ENCODE peak calls at places on chromosomes 16 and 17, in five cellular contexts. R, Y, S, P and A are unnamed samples.

GRCh38 chr17:55386931-55387330 is 34.7 kb downstream of the MMD start:
- DNase-seq in P (no peak), S (no peak), R (no peak), Y (no peak), A (no peak)

GRCh38 chr16:67459066-67459857 is 21.7 kb downstream of the ATP6V0D1 start:
- DNase-seq in P (no peak), Y (no peak), S (peak; percentile 33), R (no peak), A (no peak)

GRCh38 chr16:675884-676564 is 553 bp downstream of the RHBDL1 start:
- DNase-seq in P (no peak), S (no peak), R (no peak), Y (no peak), A (no peak)

GRCh38 chr17:74822329-74823175 is 37.1 kb downstream of the GRIN2C start:
- DNase-seq in P (no peak), Y (no peak), R (no peak), S (no peak), A (no peak)

GRCh38 chr17:38442548-38442947 is 14.3 kb downstream of the ARHGAP23 start:
- DNase-seq in R (no peak), P (no peak), Y (no peak), S (peak; percentile 55), A (no peak)

GRCh38 chr17:44599298-44600175 is 42.3 kb downstream of the FZD2 start:
- DNase-seq in P (no peak), Y (peak; percentile 70), R (no peak), S (peak; percentile 95), A (no peak)

GRCh38 chr17:57866319-57866718 is 16.5 kb upstream of the MRPS23 start:
- DNase-seq in S (no peak), P (no peak), Y (no peak), R (no peak), A (no peak)

GRCh38 chr16:86503830-86504229 is 6.5 kb upstream of the FOXF1 start:
- DNase-seq in R (no peak), S (no peak), P (no peak), Y (no peak), A (no peak)

GRCh38 chr16:46801428-46802049 is 29.4 kb downstream of the C16orf87 start:
- DNase-seq in P (no peak), R (no peak), Y (peak; percentile 39), S (peak; percentile 66), A (no peak)

GRCh38 chr17:55612691-55613141 is 101.5 kb upstream of the SMIM36 start:
- DNase-seq in S (peak; percentile 13), Y (no peak), R (no peak), P (no peak), A (no peak)

GRCh38 chr16:87464691-87465300 is 28.0 kb downstream of the ZCCHC14 start:
- DNase-seq in S (peak; percentile 98), P (no peak), Y (no peak), R (no peak), A (no peak)

GRCh38 chr16:31129568-31130335 is 5.8 kb downstream of the PRSS8 start:
- DNase-seq in P (no peak), R (no peak), Y (no peak), S (peak; percentile 33), A (no peak)

GRCh38 chr16:56195151-56195550 is 3.9 kb downstream of the GNAO1 start:
- DNase-seq in P (no peak), Y (no peak), S (no peak), R (no peak), A (no peak)

GRCh38 chr17:78300962-78301820 is 58.7 kb downstream of the SOCS3 start:
- DNase-seq in R (no peak), Y (no peak), S (peak; percentile 37), P (no peak), A (no peak)

GRCh38 chr17:79852748-79853147 is 13.5 kb upstream of the CBX4 start:
- DNase-seq in Y (no peak), P (no peak), R (peak; percentile 54), S (peak; percentile 57), A (no peak)

GRCh38 chr16:16150117-16150877 is 73.0 kb downstream of the ABCC6 start:
- DNase-seq in S (peak; percentile 53), R (no peak), P (no peak), Y (no peak), A (no peak)

GRCh38 chr17:6679241-6679640 is 27.7 kb downstream of the C17orf100 start:
- DNase-seq in Y (no peak), P (no peak), S (no peak), R (no peak), A (no peak)

GRCh38 chr17:40509626-40510327 is 8.4 kb upstream of the TNS4 start:
- DNase-seq in Y (no peak), P (no peak), S (no peak), R (no peak), A (no peak)

GRCh38 chr17:30095507-30096244 is 20.9 kb upstream of the NSRP1 start:
- DNase-seq in R (peak; percentile 43), S (peak; percentile 89), Y (peak; percentile 64), P (peak; percentile 36), A (peak; percentile 55)

GRCh38 chr17:31787857-31788570 is 71.0 kb downstream of the COPRS start:
- DNase-seq in P (no peak), S (peak; percentile 96), R (no peak), Y (no peak), A (no peak)

GRCh38 chr17:82948957-82949356 is 109.1 kb upstream of the ZNF750 start:
- DNase-seq in P (no peak), Y (no peak), S (no peak), R (no peak), A (no peak)

GRCh38 chr16:79067600-79067999 is 532.9 kb downstream of the MAF start:
- DNase-seq in P (no peak), R (no peak), Y (no peak), S (peak; percentile 2), A (no peak)

DNA sequence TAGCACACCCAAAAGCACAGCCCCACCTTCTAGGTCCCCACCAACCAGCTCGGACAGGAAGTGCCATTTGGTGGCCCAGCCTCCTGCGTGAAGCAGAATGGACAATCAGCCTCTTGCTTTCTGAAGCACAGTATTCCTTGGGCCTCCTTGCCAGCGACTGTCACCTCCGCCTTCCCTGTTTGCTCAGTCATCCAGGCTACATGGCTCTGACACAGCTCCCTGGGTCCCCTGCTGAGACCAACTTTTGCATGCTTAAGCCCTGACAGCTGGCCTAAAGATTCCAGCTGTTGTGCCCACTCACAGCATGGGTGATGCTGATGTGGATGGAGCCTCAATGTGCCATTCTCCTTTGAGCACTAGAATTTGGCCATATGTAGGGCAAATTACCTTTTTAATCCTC is 4.5 kb upstream of the CACNG5 start:
- DNase-seq in S (no peak), R (no peak), P (no peak), Y (peak; percentile 45), A (no peak)
- H3K4me1 ChIP-seq in S (no peaks in the 10 kb centered on the region), R (no peaks in the 10 kb centered on the region), P (no peaks in the 10 kb centered on the region), Y (peaks cover 14% of the 10 kb centered on the region), A (no peaks in the 10 kb centered on the region)

GRCh38 chr16:89257757-89258465 is 40.4 kb downstream of the ZNF778 start:
- DNase-seq in P (no peak), S (peak; percentile 12), Y (no peak), R (no peak), A (no peak)

GRCh38 chr16:89257281-89257731 is 39.8 kb downstream of the ZNF778 start:
- DNase-seq in S (peak; percentile 54), P (no peak), R (no peak), Y (peak; percentile 44), A (no peak)

GRCh38 chr16:89253548-89254287 is 36.2 kb downstream of the ZNF778 start:
- DNase-seq in R (no peak), Y (no peak), S (no peak), P (no peak), A (no peak)

GRCh38 chr16:89261691-89262563 is 44.4 kb downstream of the ZNF778 start:
- DNase-seq in P (no peak), Y (no peak), S (no peak), R (no peak), A (no peak)

DNA sequence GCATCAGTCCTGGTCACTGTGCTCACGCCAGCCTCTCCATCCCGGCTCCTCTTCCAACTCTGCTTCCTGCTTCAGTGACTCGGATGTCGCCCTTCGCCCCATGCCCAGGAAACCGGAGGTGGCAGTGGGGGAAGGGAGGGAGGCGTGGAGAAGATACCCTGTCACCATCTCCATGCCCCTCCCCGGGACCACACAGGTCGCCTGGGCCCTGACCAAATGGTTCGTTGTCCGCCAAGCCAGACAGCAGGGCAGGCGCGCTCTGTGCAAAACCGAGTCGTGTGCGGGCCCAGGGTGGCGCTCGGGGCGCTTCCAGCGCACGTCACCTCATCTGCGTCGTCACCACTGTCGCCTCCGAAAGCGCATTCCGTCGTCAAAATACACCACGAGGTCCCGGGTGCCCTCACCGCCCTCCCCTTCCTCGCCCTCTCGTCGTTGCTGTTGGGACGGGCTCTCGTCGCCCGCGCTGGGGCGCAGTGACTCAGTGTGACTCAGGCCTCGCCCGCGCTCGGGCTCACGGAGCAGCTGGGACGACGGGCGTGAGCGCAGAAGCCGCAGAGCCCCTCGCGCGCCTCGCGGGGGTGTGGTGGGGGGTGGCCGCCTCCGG is 39.2 kb downstream of the ZNF778 start:
- DNase-seq in Y (peak; percentile 58), S (peak; percentile 89), P (no peak), R (no peak), A (no peak)
- H3K4me2 ChIP-seq in Y (peak overlapping the region; percentile 71), S (peak overlapping the region; percentile 33), P (no peak overlapping the region), R (no peak overlapping the region), A (no peak overlapping the region)

DNA sequence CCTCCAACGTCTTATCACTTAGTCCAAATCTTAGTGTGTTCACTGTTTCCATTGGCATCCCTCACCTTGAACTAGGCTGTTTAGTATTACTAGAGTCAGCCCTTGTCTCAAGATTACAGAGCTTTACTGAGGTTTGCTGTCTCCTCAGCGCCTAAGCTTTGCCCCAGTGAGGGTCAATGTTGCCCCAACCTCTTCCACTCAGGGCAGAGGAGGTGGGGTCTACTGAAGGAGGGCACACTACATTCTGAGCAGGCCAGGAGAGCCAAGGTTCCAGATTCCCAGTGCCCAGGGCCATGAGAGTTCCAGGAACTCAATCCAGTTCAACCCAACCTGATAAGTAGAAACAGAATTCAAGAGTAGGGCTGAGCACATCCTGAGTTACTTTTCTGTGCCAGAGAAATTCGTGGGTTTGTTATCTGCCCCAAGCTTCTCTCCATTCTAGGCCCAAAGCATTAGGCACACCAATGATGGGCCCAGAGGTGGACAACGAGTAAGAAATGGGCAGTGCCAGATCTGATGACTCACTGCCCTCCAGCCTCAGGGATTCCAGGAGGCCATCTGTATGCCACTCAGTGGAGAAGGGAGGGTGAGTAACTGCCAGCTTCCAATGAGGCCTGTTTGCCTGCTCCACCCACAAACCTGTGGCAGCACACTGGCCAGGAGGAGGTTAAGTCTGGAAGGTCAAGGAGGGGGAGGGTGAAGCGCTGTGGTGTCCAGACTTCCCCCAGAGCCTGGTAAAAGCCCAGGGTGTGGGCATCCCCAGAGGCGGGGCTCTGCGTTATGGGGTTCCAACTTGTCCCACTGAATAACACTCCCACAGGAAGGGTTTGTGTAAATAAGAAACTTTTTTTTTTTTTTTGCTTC is 8.2 kb downstream of the TUBG2 start:
- DNase-seq in P (no peak), Y (no peak), R (no peak), S (peak; percentile 93), A (no peak)
- H3K4me1 ChIP-seq in P (peaks cover 3% of the 10 kb centered on the region), Y (peaks cover 11% of the 10 kb centered on the region), R (no peaks in the 10 kb centered on the region), S (peaks cover 19% of the 10 kb centered on the region), A (no peaks in the 10 kb centered on the region)

GRCh38 chr17:2180768-2181167 is 122.8 kb downstream of the SMG6 start:
- DNase-seq in P (no peak), Y (no peak), R (no peak), S (no peak), A (no peak)
- H3K4me2 ChIP-seq in P (no peak overlapping the region), Y (no peak overlapping the region), R (no peak overlapping the region), S (peak overlapping the region; percentile 74), A (no peak overlapping the region)

GRCh38 chr17:27523712-27524111 is 67.5 kb downstream of the KSR1 start:
- DNase-seq in S (no peak), P (no peak), Y (no peak), R (no peak), A (no peak)
- H3K4me1 ChIP-seq in S (no peaks in the 10 kb centered on the region), P (peaks cover 37% of the 10 kb centered on the region), Y (peaks cover 54% of the 10 kb centered on the region), R (no peaks in the 10 kb centered on the region), A (no peaks in the 10 kb centered on the region)

GRCh38 chr17:76716834-76717205 is 6.1 kb upstream of the MXRA7 start:
- DNase-seq in Y (no peak), S (peak; percentile 94), P (no peak), R (no peak), A (no peak)
- H3K4me2 ChIP-seq in Y (no peak overlapping the region), S (peak overlapping the region; percentile 81), P (no peak overlapping the region), R (no peak overlapping the region), A (no peak overlapping the region)